ENCODE peak calls at places on chromosomes 16 and 17, in six cellular contexts. Y, U, P, N, H and F are unnamed samples.
A peak's percentile ranks its signal among the peaks of the same experiment; 100 is the strongest.

GRCh38 chr16:13542284-13542683 is 377.7 kb upstream of the ERCC4 start:
- DNase-seq in Y (no peak), U (no peak), P (no peak), N (no peak), H (no peak), F (no peak)

GRCh38 chr17:40953876-40954275 is 12.9 kb downstream of the KRT39 start:
- DNase-seq in Y (no peak), U (no peak), P (no peak), N (peak; percentile 85), H (no peak), F (no peak)

GRCh38 chr17:43994272-43995149 is 9.9 kb upstream of the NAGS start:
- DNase-seq in Y (peak; percentile 54), U (peak; percentile 85), P (peak; percentile 88), N (no peak), H (peak; percentile 81), F (no peak)

GRCh38 chr17:33513769-33514168 is 220.7 kb upstream of the ASIC2 start:
- DNase-seq in Y (no peak), U (no peak), P (no peak), N (no peak), H (no peak), F (no peak)

GRCh38 chr17:75774988-75775668 is 9.5 kb upstream of the UNK start:
- DNase-seq in Y (no peak), U (no peak), P (peak; percentile 7), N (no peak), H (no peak), F (peak; percentile 57)

GRCh38 chr17:70060415-70060814 is 14.6 kb upstream of the KCNJ16 start:
- DNase-seq in Y (no peak), U (no peak), P (no peak), N (no peak), H (no peak), F (no peak)

GRCh38 chr16:84175351-84176081 is 11.3 kb downstream of the TAF1C start:
- DNase-seq in Y (peak; percentile 65), U (peak; percentile 62), P (peak; percentile 42), N (no peak), H (peak; percentile 76), F (peak; percentile 34)

GRCh38 chr16:58196898-58197313 is 1.0 kb downstream of the CSNK2A2 start:
- DNase-seq in Y (no peak), U (no peak), P (peak; percentile 17), N (no peak), H (peak; percentile 8), F (no peak)

GRCh38 chr16:56477096-56477878 is 25.9 kb downstream of the OGFOD1 start:
- DNase-seq in Y (peak; percentile 27), U (no peak), P (no peak), N (peak; percentile 46), H (peak; percentile 44), F (no peak)

GRCh38 chr17:2564876-2565275 is 28.6 kb upstream of the PAFAH1B1 start:
- DNase-seq in Y (peak; percentile 30), U (no peak), P (no peak), N (peak; percentile 21), H (no peak), F (no peak)

GRCh38 chr17:50173335-50173941 is 7.6 kb downstream of the SGCA start:
- DNase-seq in Y (no peak), U (no peak), P (no peak), N (no peak), H (no peak), F (no peak)

GRCh38 chr17:34613064-34614019 is 34.0 kb downstream of the TMEM132E start:
- DNase-seq in Y (no peak), U (peak; percentile 45), P (no peak), N (no peak), H (peak; percentile 30), F (no peak)

GRCh38 chr16:11224096-11224893 is 31.7 kb downstream of the SOCS1 start:
- DNase-seq in Y (peak; percentile 55), U (peak; percentile 48), P (no peak), N (no peak), H (peak; percentile 94), F (no peak)

GRCh38 chr17:74241434-74241833 is 28.1 kb downstream of the TTYH2 start:
- DNase-seq in Y (no peak), U (no peak), P (no peak), N (no peak), H (no peak), F (no peak)

GRCh38 chr16:75860654-75861053 is 134.4 kb upstream of the CPHXL start:
- DNase-seq in Y (peak; percentile 21), U (no peak), P (no peak), N (no peak), H (peak; percentile 3), F (no peak)

GRCh38 chr17:75344664-75345063 is 55.4 kb upstream of the SLC25A19 start:
- DNase-seq in Y (no peak), U (peak; percentile 42), P (no peak), N (no peak), H (peak; percentile 26), F (no peak)

GRCh38 chr17:82754297-82755208 is 2.7 kb downstream of the TBCD start:
- DNase-seq in Y (no peak), U (peak; percentile 70), P (peak; percentile 65), N (peak; percentile 77), H (peak; percentile 83), F (peak; percentile 68)

GRCh38 chr16:1420111-1420539 is 422 bp downstream of the UQCC4 start:
- DNase-seq in Y (no peak), U (no peak), P (no peak), N (no peak), H (peak; percentile 42), F (no peak)

GRCh38 chr16:19688396-19689024 is 29.5 kb downstream of the KNOP1 start:
- DNase-seq in Y (no peak), U (no peak), P (no peak), N (no peak), H (no peak), F (no peak)

GRCh38 chr16:78709137-78709871 is 609.9 kb downstream of the WWOX start:
- DNase-seq in Y (no peak), U (no peak), P (no peak), N (no peak), H (no peak), F (no peak)

GRCh38 chr17:45240905-45241314 is 19.2 kb downstream of the FMNL1 start:
- DNase-seq in Y (no peak), U (no peak), P (no peak), N (no peak), H (no peak), F (no peak)

GRCh38 chr16:57260294-57260929 is 15.4 kb downstream of the ARL2BP start:
- DNase-seq in Y (no peak), U (no peak), P (no peak), N (no peak), H (peak; percentile 42), F (peak; percentile 60)

GRCh38 chr17:57553525-57553924 is 191.6 kb downstream of the CCDC182 start:
- DNase-seq in Y (no peak), U (no peak), P (no peak), N (no peak), H (peak; percentile 87), F (no peak)

GRCh38 chr17:67477687-67478086 is 100.6 kb downstream of the PITPNC1 start:
- DNase-seq in Y (no peak), U (no peak), P (no peak), N (peak; percentile 43), H (no peak), F (no peak)

GRCh38 chr17:4358154-4358553 is 8.3 kb downstream of the UBE2G1 start:
- DNase-seq in Y (no peak), U (no peak), P (no peak), N (no peak), H (no peak), F (no peak)

GRCh38 chr16:74320707-74321106 is 24.1 kb downstream of the PSMD7 start:
- DNase-seq in Y (no peak), U (no peak), P (no peak), N (no peak), H (no peak), F (no peak)

GRCh38 chr16:15051387-15051951 is 4.4 kb downstream of the NTAN1 start:
- DNase-seq in Y (no peak), U (no peak), P (no peak), N (no peak), H (no peak), F (no peak)

DNA sequence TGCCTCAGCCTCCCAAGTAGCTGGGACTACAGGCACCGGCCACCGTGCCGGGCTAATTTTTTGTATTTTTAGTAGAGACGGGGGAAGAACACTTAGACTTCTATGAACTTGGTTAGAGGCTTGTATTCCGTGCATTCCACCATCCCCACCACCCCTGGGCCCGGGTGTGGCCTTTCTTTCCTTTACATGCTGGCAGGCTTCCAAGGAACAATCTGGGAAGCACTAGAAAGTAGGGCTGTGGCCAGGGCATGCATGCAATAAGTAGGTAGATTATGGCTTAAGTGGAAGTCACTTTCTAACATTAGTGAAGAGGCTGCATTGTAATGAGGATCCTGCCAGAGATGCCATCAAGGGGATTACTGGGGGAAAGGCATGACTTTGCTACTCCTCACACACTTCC is 171.6 kb downstream of the SHISA6 start:
- DNase-seq in Y (no peak), U (no peak), P (no peak), N (no peak), H (no peak), F (no peak)
- TF ChIP-seq SP1 in Y (no peak), U (no peak), P (no peak), N (no peak), H (no peak), F (no peak)

GRCh38 chr17:35616506-35616905 is 29.4 kb downstream of the AP2B1 start:
- DNase-seq in Y (no peak), U (no peak), P (no peak), N (no peak), H (no peak), F (no peak)
- TF ChIP-seq SP1 in Y (no peak), U (no peak), P (no peak), N (no peak), H (no peak), F (no peak)

GRCh38 chr16:67456383-67457140 is 24.4 kb downstream of the ATP6V0D1 start:
- DNase-seq in Y (no peak), U (peak; percentile 61), P (no peak), N (no peak), H (no peak), F (no peak)
- TF ChIP-seq SP1 in Y (no peak), U (no peak), P (no peak), N (no peak), H (no peak), F (no peak)

DNA sequence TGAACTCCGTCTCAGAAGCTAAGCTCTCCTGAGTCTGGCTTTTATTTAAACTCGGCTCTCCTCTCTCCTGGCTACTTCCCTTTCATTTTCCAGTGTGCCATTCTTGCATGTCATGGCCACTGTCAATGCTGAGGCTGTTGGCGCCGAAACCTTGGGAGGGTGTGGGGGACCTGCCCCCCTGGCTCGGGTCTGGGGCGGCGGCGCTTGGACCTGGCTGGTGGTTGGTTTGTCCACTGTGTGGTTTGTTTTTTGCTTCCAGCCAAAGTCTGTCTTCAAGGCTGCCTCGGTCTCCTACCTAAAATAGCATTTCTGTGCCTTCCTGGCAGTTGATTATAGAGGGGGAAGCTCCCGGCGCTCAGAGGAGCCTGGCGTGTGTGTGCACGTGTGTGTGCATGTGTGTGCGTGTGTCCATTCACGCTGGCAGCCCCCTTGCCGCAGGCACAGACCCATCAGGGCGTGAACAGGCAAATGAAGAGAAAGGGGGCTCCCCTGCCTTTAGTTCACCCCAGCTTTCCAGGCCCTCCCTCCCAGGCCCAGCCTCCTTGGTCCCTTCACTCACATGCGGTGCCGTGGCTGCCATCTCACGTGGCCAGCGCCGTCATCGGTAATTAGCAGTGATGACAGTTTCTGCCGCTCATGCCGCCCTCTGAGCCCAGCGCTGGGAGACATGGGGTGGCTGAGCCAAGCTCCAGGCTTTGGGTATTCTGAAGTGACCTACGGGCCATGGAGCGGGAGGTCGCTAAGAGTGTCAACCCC is 179.9 kb downstream of the SEC14L1 start:
- DNase-seq in Y (no peak), U (peak; percentile 7), P (no peak), N (no peak), H (peak; percentile 80), F (no peak)
- TF ChIP-seq SP1 in Y (no peak), U (no peak), P (no peak), N (no peak), H (peak; percentile 78), F (no peak)